ENCODE peak calls at places on chromosome 19, in four cellular contexts. One of them, this sample, is unnamed.

GRCh38 chr19:54388001-54388802 is 23.5 kb upstream of the LAIR1 start:
- DNase-seq in glutamatergic neuron: no peak
- DNase-seq in body of pancreas: peak
- DNase-seq in SW 1271: no peak
- DNase-seq in this sample: no peak

GRCh38 chr19:55117063-55117635 is 288 bp downstream of the PPP1R12C start:
- DNase-seq in body of pancreas: peak
- DNase-seq in SW 1271: no peak
- DNase-seq in glutamatergic neuron: peak
- DNase-seq in this sample: no peak

GRCh38 chr19:46489445-46490272 is 6.0 kb downstream of the PNMA8B start:
- DNase-seq in glutamatergic neuron: peak
- DNase-seq in body of pancreas: peak
- DNase-seq in SW 1271: no peak
- DNase-seq in this sample: peak

GRCh38 chr19:29092712-29093552 is 120.0 kb downstream of the UQCRFS1 start:
- DNase-seq in glutamatergic neuron: no peak
- DNase-seq in body of pancreas: no peak
- DNase-seq in SW 1271: no peak
- DNase-seq in this sample: no peak

GRCh38 chr19:28631931-28632330 is 581.0 kb downstream of the UQCRFS1 start:
- DNase-seq in SW 1271: no peak
- DNase-seq in body of pancreas: no peak
- DNase-seq in glutamatergic neuron: no peak
- DNase-seq in this sample: no peak

GRCh38 chr19:12782424-12783225 is 7.3 kb upstream of the HOOK2 start:
- DNase-seq in body of pancreas: peak
- DNase-seq in SW 1271: peak
- DNase-seq in glutamatergic neuron: peak
- DNase-seq in this sample: peak

GRCh38 chr19:57850553-57851017 is 926 bp downstream of the ZNF587 start:
- DNase-seq in body of pancreas: peak
- DNase-seq in glutamatergic neuron: peak
- DNase-seq in SW 1271: no peak
- DNase-seq in this sample: peak

GRCh38 chr19:33676999-33677665 is 55.4 kb downstream of the CHST8 start:
- DNase-seq in glutamatergic neuron: no peak
- DNase-seq in body of pancreas: no peak
- DNase-seq in SW 1271: no peak
- DNase-seq in this sample: peak

GRCh38 chr19:18500820-18501219 is 21.1 kb downstream of the ELL start:
- DNase-seq in body of pancreas: peak
- DNase-seq in glutamatergic neuron: no peak
- DNase-seq in SW 1271: no peak
- DNase-seq in this sample: no peak

GRCh38 chr19:31613683-31614219 is 264.5 kb upstream of the TSHZ3 start:
- DNase-seq in body of pancreas: peak
- DNase-seq in SW 1271: no peak
- DNase-seq in glutamatergic neuron: no peak
- DNase-seq in this sample: no peak

GRCh38 chr19:36013280-36014028 is 559 bp downstream of the ALKBH6 start:
- DNase-seq in glutamatergic neuron: no peak
- DNase-seq in body of pancreas: no peak
- DNase-seq in SW 1271: no peak
- DNase-seq in this sample: no peak

GRCh38 chr19:1507192-1507660 is 5.6 kb downstream of the ADAMTSL5 start:
- DNase-seq in body of pancreas: no peak
- DNase-seq in SW 1271: no peak
- DNase-seq in glutamatergic neuron: no peak
- DNase-seq in this sample: no peak

GRCh38 chr19:13574933-13575332 is 68.7 kb upstream of the CACNA1A start:
- DNase-seq in body of pancreas: no peak
- DNase-seq in glutamatergic neuron: peak
- DNase-seq in SW 1271: no peak
- DNase-seq in this sample: peak

GRCh38 chr19:32403291-32403995 is 2.1 kb upstream of the DPY19L3 start:
- DNase-seq in SW 1271: no peak
- DNase-seq in glutamatergic neuron: no peak
- DNase-seq in body of pancreas: no peak
- DNase-seq in this sample: no peak

GRCh38 chr19:40907968-40908735 is 26.1 kb upstream of the CYP2A7 start:
- DNase-seq in glutamatergic neuron: peak
- DNase-seq in body of pancreas: peak
- DNase-seq in SW 1271: no peak
- DNase-seq in this sample: no peak

GRCh38 chr19:35106898-35107540 is 8.6 kb upstream of the FXYD3 start:
- DNase-seq in body of pancreas: no peak
- DNase-seq in SW 1271: no peak
- DNase-seq in glutamatergic neuron: no peak
- DNase-seq in this sample: no peak

GRCh38 chr19:44587863-44588752 is 25.3 kb upstream of the IGSF23 start:
- DNase-seq in glutamatergic neuron: no peak
- DNase-seq in SW 1271: peak
- DNase-seq in body of pancreas: no peak
- DNase-seq in this sample: no peak

GRCh38 chr19:39297931-39298634 is 1.9 kb downstream of the IFNL1 start:
- DNase-seq in glutamatergic neuron: no peak
- DNase-seq in SW 1271: no peak
- DNase-seq in body of pancreas: peak
- DNase-seq in this sample: no peak

GRCh38 chr19:19140476-19140875 is 2.2 kb upstream of the TMEM161A start:
- DNase-seq in body of pancreas: no peak
- DNase-seq in glutamatergic neuron: no peak
- DNase-seq in SW 1271: no peak
- DNase-seq in this sample: no peak

GRCh38 chr19:42360787-42361544 is 29.1 kb downstream of the CNFN start:
- DNase-seq in body of pancreas: no peak
- DNase-seq in SW 1271: no peak
- DNase-seq in glutamatergic neuron: peak
- DNase-seq in this sample: peak

GRCh38 chr19:56983804-56984203 is 136.0 kb upstream of the USP29 start:
- DNase-seq in body of pancreas: no peak
- DNase-seq in glutamatergic neuron: no peak
- DNase-seq in SW 1271: no peak
- DNase-seq in this sample: no peak

GRCh38 chr19:7928741-7929701 is 3.1 kb upstream of the CTXN1 start:
- DNase-seq in body of pancreas: no peak
- DNase-seq in glutamatergic neuron: peak
- DNase-seq in SW 1271: peak
- DNase-seq in this sample: peak

GRCh38 chr19:50344661-50345318 is 15.6 kb upstream of the KCNC3 start:
- DNase-seq in SW 1271: no peak
- DNase-seq in body of pancreas: no peak
- DNase-seq in glutamatergic neuron: no peak
- DNase-seq in this sample: no peak

GRCh38 chr19:512548-513365 is 5.5 kb downstream of the TPGS1 start:
- DNase-seq in glutamatergic neuron: no peak
- DNase-seq in SW 1271: no peak
- DNase-seq in body of pancreas: no peak
- DNase-seq in this sample: no peak

GRCh38 chr19:13795595-13796300 is 505 bp downstream of the ZSWIM4 start:
- DNase-seq in glutamatergic neuron: peak
- DNase-seq in body of pancreas: peak
- DNase-seq in SW 1271: no peak
- DNase-seq in this sample: no peak

GRCh38 chr19:49843265-49843664 is 7.7 kb upstream of the PTOV1 start:
- DNase-seq in SW 1271: no peak
- DNase-seq in glutamatergic neuron: no peak
- DNase-seq in body of pancreas: no peak
- DNase-seq in this sample: no peak

GRCh38 chr19:38653028-38653571 is 5.7 kb downstream of the ACTN4 start:
- DNase-seq in body of pancreas: peak
- DNase-seq in SW 1271: no peak
- DNase-seq in glutamatergic neuron: no peak
- DNase-seq in this sample: no peak

GRCh38 chr19:41895745-41896580 is 13.0 kb downstream of the ARHGEF1 start:
- DNase-seq in glutamatergic neuron: peak
- DNase-seq in SW 1271: peak
- DNase-seq in body of pancreas: no peak
- DNase-seq in this sample: peak

GRCh38 chr19:47228937-47229673 is 1.9 kb downstream of the BBC3 start:
- DNase-seq in glutamatergic neuron: no peak
- DNase-seq in body of pancreas: no peak
- DNase-seq in SW 1271: no peak
- DNase-seq in this sample: peak

GRCh38 chr19:2014731-2015610 is 543 bp downstream of the BTBD2 start:
- DNase-seq in glutamatergic neuron: peak
- DNase-seq in SW 1271: no peak
- DNase-seq in body of pancreas: no peak
- DNase-seq in this sample: peak

GRCh38 chr19:49421039-49421877 is 2.0 kb downstream of the PTH2 start:
- DNase-seq in glutamatergic neuron: peak
- DNase-seq in body of pancreas: peak
- DNase-seq in SW 1271: no peak
- DNase-seq in this sample: peak

GRCh38 chr19:57377498-57378146 is 12.0 kb upstream of the ZNF548 start:
- DNase-seq in body of pancreas: no peak
- DNase-seq in SW 1271: no peak
- DNase-seq in glutamatergic neuron: no peak
- DNase-seq in this sample: no peak

GRCh38 chr19:38409631-38410133 is 6.8 kb downstream of the FAM98C start:
- DNase-seq in glutamatergic neuron: no peak
- DNase-seq in SW 1271: no peak
- DNase-seq in body of pancreas: no peak
- DNase-seq in this sample: no peak

GRCh38 chr19:16018801-16019551 is 57.3 kb upstream of the TPM4 start:
- DNase-seq in body of pancreas: no peak
- DNase-seq in glutamatergic neuron: no peak
- DNase-seq in SW 1271: no peak
- DNase-seq in this sample: no peak

GRCh38 chr19:48896191-48896720 is 2.3 kb downstream of the TULP2 start:
- DNase-seq in body of pancreas: peak
- DNase-seq in glutamatergic neuron: peak
- DNase-seq in SW 1271: no peak
- DNase-seq in this sample: peak

GRCh38 chr19:22517496-22518411 is 95.6 kb upstream of the ZNF98 start:
- DNase-seq in body of pancreas: no peak
- DNase-seq in glutamatergic neuron: no peak
- DNase-seq in SW 1271: no peak
- DNase-seq in this sample: no peak

GRCh38 chr19:18339703-18340102 is 695 bp upstream of the PGPEP1 start:
- DNase-seq in body of pancreas: no peak
- DNase-seq in glutamatergic neuron: peak
- DNase-seq in SW 1271: peak
- DNase-seq in this sample: no peak

GRCh38 chr19:38867176-38867780 is 10.8 kb downstream of the RINL start:
- DNase-seq in SW 1271: no peak
- DNase-seq in body of pancreas: no peak
- DNase-seq in glutamatergic neuron: no peak
- DNase-seq in this sample: no peak

GRCh38 chr19:16764793-16765433 is 45.3 kb downstream of the NWD1 start:
- DNase-seq in glutamatergic neuron: no peak
- DNase-seq in body of pancreas: no peak
- DNase-seq in SW 1271: no peak
- DNase-seq in this sample: no peak

GRCh38 chr19:37941820-37942515 is 35.0 kb downstream of the SIPA1L3 start:
- DNase-seq in body of pancreas: no peak
- DNase-seq in SW 1271: no peak
- DNase-seq in glutamatergic neuron: no peak
- DNase-seq in this sample: no peak